ENCODE peak calls at places on chromosomes 13 and 19, in ten cellular contexts. One of them, this sample, is unnamed.

GRCh38 chr13:42969558-42970172 is 22.4 kb downstream of the EPSTI1 start:
- DNase-seq in effector CD4-positive, alpha-beta T cell: peak
- DNase-seq in hypothalamus: peak
- DNase-seq in caudate nucleus: peak
- DNase-seq in ACHN: peak
- DNase-seq in Calu3: peak
- DNase-seq in activated T-helper 1 cell treated with anti-CD3 and anti-CD28 coated beads, Interleukin-12 subunit alpha, Interleukin-12 subunit beta, Interleukin-2, Interleukin-4 antibody, amounts not matched to agents 30 ng/mL and 10 ng/mL and 1 ng/mL, durations not matched to agents 14 hours and 24 hours and 36 hours: peak
- DNase-seq in amniotic stem cell: peak
- DNase-seq in iPS DF 19.7: peak
- DNase-seq in esophagus squamous epithelium: no peak
- DNase-seq in this sample: peak

GRCh38 chr19:46115396-46116109 is 8.9 kb downstream of the IGFL3 start:
- DNase-seq in effector CD4-positive, alpha-beta T cell: no peak
- DNase-seq in hypothalamus: peak
- DNase-seq in caudate nucleus: no peak
- DNase-seq in ACHN: peak
- DNase-seq in Calu3: no peak
- DNase-seq in activated T-helper 1 cell treated with anti-CD3 and anti-CD28 coated beads, Interleukin-12 subunit alpha, Interleukin-12 subunit beta, Interleukin-2, Interleukin-4 antibody, amounts not matched to agents 30 ng/mL and 10 ng/mL and 1 ng/mL, durations not matched to agents 14 hours and 24 hours and 36 hours: no peak
- DNase-seq in amniotic stem cell: peak
- DNase-seq in iPS DF 19.7: no peak
- DNase-seq in esophagus squamous epithelium: no peak
- DNase-seq in this sample: no peak

GRCh38 chr19:46288896-46289588 is 7.8 kb upstream of the HIF3A start:
- DNase-seq in effector CD4-positive, alpha-beta T cell: no peak
- DNase-seq in hypothalamus: no peak
- DNase-seq in caudate nucleus: no peak
- DNase-seq in ACHN: peak
- DNase-seq in Calu3: no peak
- DNase-seq in activated T-helper 1 cell treated with anti-CD3 and anti-CD28 coated beads, Interleukin-12 subunit alpha, Interleukin-12 subunit beta, Interleukin-2, Interleukin-4 antibody, amounts not matched to agents 30 ng/mL and 10 ng/mL and 1 ng/mL, durations not matched to agents 14 hours and 24 hours and 36 hours: no peak
- DNase-seq in amniotic stem cell: peak
- DNase-seq in iPS DF 19.7: no peak
- DNase-seq in esophagus squamous epithelium: no peak
- DNase-seq in this sample: no peak

GRCh38 chr19:12723383-12723642 is 419 bp downstream of the TNPO2 start:
- DNase-seq in effector CD4-positive, alpha-beta T cell: no peak
- DNase-seq in hypothalamus: no peak
- DNase-seq in caudate nucleus: no peak
- DNase-seq in ACHN: peak
- DNase-seq in Calu3: no peak
- DNase-seq in activated T-helper 1 cell treated with anti-CD3 and anti-CD28 coated beads, Interleukin-12 subunit alpha, Interleukin-12 subunit beta, Interleukin-2, Interleukin-4 antibody, amounts not matched to agents 30 ng/mL and 10 ng/mL and 1 ng/mL, durations not matched to agents 14 hours and 24 hours and 36 hours: no peak
- DNase-seq in amniotic stem cell: no peak
- DNase-seq in iPS DF 19.7: no peak
- DNase-seq in esophagus squamous epithelium: no peak
- DNase-seq in this sample: no peak

GRCh38 chr13:44801990-44802389 is 187.3 kb downstream of the NUFIP1 start:
- DNase-seq in effector CD4-positive, alpha-beta T cell: no peak
- DNase-seq in hypothalamus: no peak
- DNase-seq in caudate nucleus: no peak
- DNase-seq in ACHN: peak
- DNase-seq in Calu3: peak
- DNase-seq in activated T-helper 1 cell treated with anti-CD3 and anti-CD28 coated beads, Interleukin-12 subunit alpha, Interleukin-12 subunit beta, Interleukin-2, Interleukin-4 antibody, amounts not matched to agents 30 ng/mL and 10 ng/mL and 1 ng/mL, durations not matched to agents 14 hours and 24 hours and 36 hours: no peak
- DNase-seq in amniotic stem cell: no peak
- DNase-seq in iPS DF 19.7: no peak
- DNase-seq in esophagus squamous epithelium: no peak
- DNase-seq in this sample: no peak

GRCh38 chr13:113947321-113948033 is 26.4 kb downstream of the C13orf46 start:
- DNase-seq in effector CD4-positive, alpha-beta T cell: no peak
- DNase-seq in hypothalamus: peak
- DNase-seq in caudate nucleus: peak
- DNase-seq in ACHN: no peak
- DNase-seq in Calu3: peak
- DNase-seq in activated T-helper 1 cell treated with anti-CD3 and anti-CD28 coated beads, Interleukin-12 subunit alpha, Interleukin-12 subunit beta, Interleukin-2, Interleukin-4 antibody, amounts not matched to agents 30 ng/mL and 10 ng/mL and 1 ng/mL, durations not matched to agents 14 hours and 24 hours and 36 hours: no peak
- DNase-seq in amniotic stem cell: no peak
- DNase-seq in iPS DF 19.7: no peak
- DNase-seq in esophagus squamous epithelium: no peak
- DNase-seq in this sample: peak

GRCh38 chr19:36093146-36093662 is 17.7 kb upstream of the OVOL3 start:
- DNase-seq in effector CD4-positive, alpha-beta T cell: no peak
- DNase-seq in hypothalamus: peak
- DNase-seq in caudate nucleus: no peak
- DNase-seq in ACHN: no peak
- DNase-seq in Calu3: no peak
- DNase-seq in activated T-helper 1 cell treated with anti-CD3 and anti-CD28 coated beads, Interleukin-12 subunit alpha, Interleukin-12 subunit beta, Interleukin-2, Interleukin-4 antibody, amounts not matched to agents 30 ng/mL and 10 ng/mL and 1 ng/mL, durations not matched to agents 14 hours and 24 hours and 36 hours: no peak
- DNase-seq in amniotic stem cell: no peak
- DNase-seq in iPS DF 19.7: no peak
- DNase-seq in esophagus squamous epithelium: no peak
- DNase-seq in this sample: no peak

GRCh38 chr13:30835442-30835841 is 70.6 kb upstream of the MEDAG start:
- DNase-seq in effector CD4-positive, alpha-beta T cell: no peak
- DNase-seq in hypothalamus: no peak
- DNase-seq in caudate nucleus: no peak
- DNase-seq in ACHN: no peak
- DNase-seq in Calu3: no peak
- DNase-seq in activated T-helper 1 cell treated with anti-CD3 and anti-CD28 coated beads, Interleukin-12 subunit alpha, Interleukin-12 subunit beta, Interleukin-2, Interleukin-4 antibody, amounts not matched to agents 30 ng/mL and 10 ng/mL and 1 ng/mL, durations not matched to agents 14 hours and 24 hours and 36 hours: no peak
- DNase-seq in amniotic stem cell: no peak
- DNase-seq in iPS DF 19.7: no peak
- DNase-seq in esophagus squamous epithelium: no peak
- DNase-seq in this sample: no peak

GRCh38 chr13:98584668-98585397 is 7.9 kb upstream of the STK24 start:
- DNase-seq in effector CD4-positive, alpha-beta T cell: no peak
- DNase-seq in hypothalamus: no peak
- DNase-seq in caudate nucleus: no peak
- DNase-seq in ACHN: no peak
- DNase-seq in Calu3: no peak
- DNase-seq in activated T-helper 1 cell treated with anti-CD3 and anti-CD28 coated beads, Interleukin-12 subunit alpha, Interleukin-12 subunit beta, Interleukin-2, Interleukin-4 antibody, amounts not matched to agents 30 ng/mL and 10 ng/mL and 1 ng/mL, durations not matched to agents 14 hours and 24 hours and 36 hours: no peak
- DNase-seq in amniotic stem cell: no peak
- DNase-seq in iPS DF 19.7: no peak
- DNase-seq in esophagus squamous epithelium: no peak
- DNase-seq in this sample: no peak

GRCh38 chr13:61146571-61146970 is 269.1 kb downstream of the PCDH20 start:
- DNase-seq in effector CD4-positive, alpha-beta T cell: no peak
- DNase-seq in hypothalamus: no peak
- DNase-seq in caudate nucleus: no peak
- DNase-seq in ACHN: no peak
- DNase-seq in Calu3: no peak
- DNase-seq in activated T-helper 1 cell treated with anti-CD3 and anti-CD28 coated beads, Interleukin-12 subunit alpha, Interleukin-12 subunit beta, Interleukin-2, Interleukin-4 antibody, amounts not matched to agents 30 ng/mL and 10 ng/mL and 1 ng/mL, durations not matched to agents 14 hours and 24 hours and 36 hours: no peak
- DNase-seq in amniotic stem cell: no peak
- DNase-seq in iPS DF 19.7: no peak
- DNase-seq in esophagus squamous epithelium: no peak
- DNase-seq in this sample: no peak

GRCh38 chr13:30577381-30577780 is 40.3 kb upstream of the USPL1 start:
- DNase-seq in effector CD4-positive, alpha-beta T cell: peak
- DNase-seq in hypothalamus: no peak
- DNase-seq in caudate nucleus: no peak
- DNase-seq in ACHN: peak
- DNase-seq in Calu3: no peak
- DNase-seq in activated T-helper 1 cell treated with anti-CD3 and anti-CD28 coated beads, Interleukin-12 subunit alpha, Interleukin-12 subunit beta, Interleukin-2, Interleukin-4 antibody, amounts not matched to agents 30 ng/mL and 10 ng/mL and 1 ng/mL, durations not matched to agents 14 hours and 24 hours and 36 hours: peak
- DNase-seq in amniotic stem cell: peak
- DNase-seq in iPS DF 19.7: no peak
- DNase-seq in esophagus squamous epithelium: no peak
- DNase-seq in this sample: no peak

GRCh38 chr13:98312606-98313005 is 135.5 kb upstream of the RNF113B start:
- DNase-seq in effector CD4-positive, alpha-beta T cell: no peak
- DNase-seq in hypothalamus: no peak
- DNase-seq in caudate nucleus: no peak
- DNase-seq in ACHN: peak
- DNase-seq in Calu3: no peak
- DNase-seq in activated T-helper 1 cell treated with anti-CD3 and anti-CD28 coated beads, Interleukin-12 subunit alpha, Interleukin-12 subunit beta, Interleukin-2, Interleukin-4 antibody, amounts not matched to agents 30 ng/mL and 10 ng/mL and 1 ng/mL, durations not matched to agents 14 hours and 24 hours and 36 hours: no peak
- DNase-seq in amniotic stem cell: no peak
- DNase-seq in iPS DF 19.7: no peak
- DNase-seq in esophagus squamous epithelium: no peak
- DNase-seq in this sample: no peak

GRCh38 chr19:33350538-33351309 is 22.8 kb upstream of the CEBPG start:
- DNase-seq in effector CD4-positive, alpha-beta T cell: no peak
- DNase-seq in hypothalamus: no peak
- DNase-seq in caudate nucleus: no peak
- DNase-seq in ACHN: no peak
- DNase-seq in Calu3: no peak
- DNase-seq in activated T-helper 1 cell treated with anti-CD3 and anti-CD28 coated beads, Interleukin-12 subunit alpha, Interleukin-12 subunit beta, Interleukin-2, Interleukin-4 antibody, amounts not matched to agents 30 ng/mL and 10 ng/mL and 1 ng/mL, durations not matched to agents 14 hours and 24 hours and 36 hours: no peak
- DNase-seq in amniotic stem cell: no peak
- DNase-seq in iPS DF 19.7: no peak
- DNase-seq in esophagus squamous epithelium: no peak
- DNase-seq in this sample: no peak

GRCh38 chr13:49625392-49626137 is 2.7 kb upstream of the ARL11 start:
- DNase-seq in effector CD4-positive, alpha-beta T cell: no peak
- DNase-seq in hypothalamus: no peak
- DNase-seq in caudate nucleus: no peak
- DNase-seq in ACHN: no peak
- DNase-seq in Calu3: peak
- DNase-seq in activated T-helper 1 cell treated with anti-CD3 and anti-CD28 coated beads, Interleukin-12 subunit alpha, Interleukin-12 subunit beta, Interleukin-2, Interleukin-4 antibody, amounts not matched to agents 30 ng/mL and 10 ng/mL and 1 ng/mL, durations not matched to agents 14 hours and 24 hours and 36 hours: no peak
- DNase-seq in amniotic stem cell: no peak
- DNase-seq in iPS DF 19.7: no peak
- DNase-seq in esophagus squamous epithelium: no peak
- DNase-seq in this sample: no peak

GRCh38 chr13:96020155-96020575 is 33.0 kb downstream of the UGGT2 start:
- DNase-seq in effector CD4-positive, alpha-beta T cell: no peak
- DNase-seq in hypothalamus: peak
- DNase-seq in caudate nucleus: peak
- DNase-seq in ACHN: peak
- DNase-seq in Calu3: peak
- DNase-seq in activated T-helper 1 cell treated with anti-CD3 and anti-CD28 coated beads, Interleukin-12 subunit alpha, Interleukin-12 subunit beta, Interleukin-2, Interleukin-4 antibody, amounts not matched to agents 30 ng/mL and 10 ng/mL and 1 ng/mL, durations not matched to agents 14 hours and 24 hours and 36 hours: no peak
- DNase-seq in amniotic stem cell: peak
- DNase-seq in iPS DF 19.7: no peak
- DNase-seq in esophagus squamous epithelium: no peak
- DNase-seq in this sample: peak

GRCh38 chr19:10625003-10625761 is at the start of gene SLC44A2:
- DNase-seq in effector CD4-positive, alpha-beta T cell: no peak
- DNase-seq in hypothalamus: peak
- DNase-seq in caudate nucleus: peak
- DNase-seq in ACHN: peak
- DNase-seq in Calu3: peak
- DNase-seq in activated T-helper 1 cell treated with anti-CD3 and anti-CD28 coated beads, Interleukin-12 subunit alpha, Interleukin-12 subunit beta, Interleukin-2, Interleukin-4 antibody, amounts not matched to agents 30 ng/mL and 10 ng/mL and 1 ng/mL, durations not matched to agents 14 hours and 24 hours and 36 hours: no peak
- DNase-seq in amniotic stem cell: no peak
- DNase-seq in iPS DF 19.7: peak
- DNase-seq in esophagus squamous epithelium: no peak
- DNase-seq in this sample: peak

GRCh38 chr13:60572003-60572792 is 175.2 kb downstream of the TDRD3 start:
- DNase-seq in effector CD4-positive, alpha-beta T cell: no peak
- DNase-seq in hypothalamus: no peak
- DNase-seq in caudate nucleus: no peak
- DNase-seq in ACHN: peak
- DNase-seq in Calu3: no peak
- DNase-seq in activated T-helper 1 cell treated with anti-CD3 and anti-CD28 coated beads, Interleukin-12 subunit alpha, Interleukin-12 subunit beta, Interleukin-2, Interleukin-4 antibody, amounts not matched to agents 30 ng/mL and 10 ng/mL and 1 ng/mL, durations not matched to agents 14 hours and 24 hours and 36 hours: no peak
- DNase-seq in amniotic stem cell: no peak
- DNase-seq in iPS DF 19.7: peak
- DNase-seq in esophagus squamous epithelium: no peak
- DNase-seq in this sample: no peak

GRCh38 chr19:55698256-55698655 is 23.2 kb downstream of the EPN1 start:
- DNase-seq in effector CD4-positive, alpha-beta T cell: no peak
- DNase-seq in hypothalamus: no peak
- DNase-seq in caudate nucleus: no peak
- DNase-seq in ACHN: no peak
- DNase-seq in Calu3: no peak
- DNase-seq in activated T-helper 1 cell treated with anti-CD3 and anti-CD28 coated beads, Interleukin-12 subunit alpha, Interleukin-12 subunit beta, Interleukin-2, Interleukin-4 antibody, amounts not matched to agents 30 ng/mL and 10 ng/mL and 1 ng/mL, durations not matched to agents 14 hours and 24 hours and 36 hours: no peak
- DNase-seq in amniotic stem cell: no peak
- DNase-seq in iPS DF 19.7: no peak
- DNase-seq in esophagus squamous epithelium: no peak
- DNase-seq in this sample: no peak

GRCh38 chr19:18093439-18094161 is 4.0 kb upstream of the MAST3 start:
- DNase-seq in effector CD4-positive, alpha-beta T cell: no peak
- DNase-seq in hypothalamus: no peak
- DNase-seq in caudate nucleus: no peak
- DNase-seq in ACHN: peak
- DNase-seq in Calu3: no peak
- DNase-seq in activated T-helper 1 cell treated with anti-CD3 and anti-CD28 coated beads, Interleukin-12 subunit alpha, Interleukin-12 subunit beta, Interleukin-2, Interleukin-4 antibody, amounts not matched to agents 30 ng/mL and 10 ng/mL and 1 ng/mL, durations not matched to agents 14 hours and 24 hours and 36 hours: no peak
- DNase-seq in amniotic stem cell: no peak
- DNase-seq in iPS DF 19.7: no peak
- DNase-seq in esophagus squamous epithelium: no peak
- DNase-seq in this sample: no peak